ENCODE peak calls at places on chromosomes 5 and 9, in six cellular contexts. K is PC-3, S is fibroblast of mammary gland, E is fibroblast of lung, R is colonic mucosa, P is transverse colon. T is an unnamed sample.

GRCh38 chr5:59034498-59035186 is 451.8 kb downstream of the RAB3C start:
- DNase-seq in K (peak), S (peak), E (peak), R (no peak), P (no peak), T (peak)

GRCh38 chr5:107990881-107991810 is 320.4 kb upstream of the EFNA5 start:
- DNase-seq in K (no peak), S (no peak), E (no peak), R (no peak), P (no peak), T (no peak)

GRCh38 chr9:111969061-111969460 is 72.4 kb downstream of the UGCG start:
- DNase-seq in K (no peak), S (peak), E (peak), R (no peak), P (no peak), T (peak)

GRCh38 chr9:14303526-14303925 is 10.4 kb downstream of the NFIB start:
- DNase-seq in K (no peak), S (no peak), E (no peak), R (no peak), P (no peak), T (no peak)

GRCh38 chr5:133714161-133714915 is 102.0 kb upstream of the FSTL4 start:
- DNase-seq in K (peak), S (peak), E (no peak), R (no peak), P (no peak), T (peak)

GRCh38 chr5:2805080-2805479 is 53.6 kb upstream of the IRX2 start:
- DNase-seq in K (peak), S (no peak), E (no peak), R (no peak), P (no peak), T (peak)

GRCh38 chr5:160363122-160363521 is 7.3 kb downstream of the C1QTNF2 start:
- DNase-seq in K (no peak), S (no peak), E (no peak), R (no peak), P (no peak), T (no peak)

GRCh38 chr5:33257807-33258491 is 182.8 kb upstream of the TARS1 start:
- DNase-seq in K (peak), S (peak), E (peak), R (no peak), P (no peak), T (peak)

GRCh38 chr5:52392321-52392720 is 395.4 kb upstream of the ITGA1 start:
- DNase-seq in K (no peak), S (no peak), E (no peak), R (no peak), P (no peak), T (no peak)

GRCh38 chr9:108761530-108762347 is 94.0 kb downstream of the ACTL7B start:
- DNase-seq in K (peak), S (peak), E (peak), R (peak), P (peak), T (peak)

GRCh38 chr5:7884491-7885273 is 15.7 kb downstream of the MTRR start:
- DNase-seq in K (no peak), S (no peak), E (no peak), R (no peak), P (no peak), T (no peak)

GRCh38 chr9:114051706-114052105 is 26.4 kb downstream of the AMBP start:
- DNase-seq in K (no peak), S (no peak), E (no peak), R (peak), P (no peak), T (no peak)

GRCh38 chr9:5582835-5583195 is 46.1 kb upstream of the RIC1 start:
- DNase-seq in K (no peak), S (peak), E (peak), R (no peak), P (no peak), T (peak)

GRCh38 chr9:99822596-99823391 is 1.1 kb downstream of the NR4A3 start:
- DNase-seq in K (peak), S (peak), E (peak), R (peak), P (peak), T (peak)

GRCh38 chr9:131738838-131739191 is 1.1 kb downstream of the RAPGEF1 start:
- DNase-seq in K (peak), S (no peak), E (no peak), R (peak), P (peak), T (no peak)

GRCh38 chr5:151718653-151719052 is 31.9 kb upstream of the SPARC start:
- DNase-seq in K (no peak), S (peak), E (peak), R (no peak), P (no peak), T (no peak)

GRCh38 chr5:57383093-57383861 is 99.3 kb downstream of the ACTBL2 start:
- DNase-seq in K (peak), S (peak), E (peak), R (peak), P (no peak), T (peak)

GRCh38 chr9:100027543-100027942 is 71.3 kb downstream of the ERP44 start:
- DNase-seq in K (no peak), S (no peak), E (no peak), R (no peak), P (no peak), T (no peak)

GRCh38 chr5:57452885-57453284 is 29.7 kb downstream of the ACTBL2 start:
- DNase-seq in K (no peak), S (no peak), E (peak), R (no peak), P (no peak), T (no peak)

GRCh38 chr9:4105183-4105582 is 194.7 kb downstream of the GLIS3 start:
- DNase-seq in K (no peak), S (no peak), E (no peak), R (no peak), P (no peak), T (peak)

GRCh38 chr5:28766565-28767158 is 1728.3 kb upstream of the CDH9 start:
- DNase-seq in K (peak), S (peak), E (peak), R (no peak), P (no peak), T (peak)

DNA sequence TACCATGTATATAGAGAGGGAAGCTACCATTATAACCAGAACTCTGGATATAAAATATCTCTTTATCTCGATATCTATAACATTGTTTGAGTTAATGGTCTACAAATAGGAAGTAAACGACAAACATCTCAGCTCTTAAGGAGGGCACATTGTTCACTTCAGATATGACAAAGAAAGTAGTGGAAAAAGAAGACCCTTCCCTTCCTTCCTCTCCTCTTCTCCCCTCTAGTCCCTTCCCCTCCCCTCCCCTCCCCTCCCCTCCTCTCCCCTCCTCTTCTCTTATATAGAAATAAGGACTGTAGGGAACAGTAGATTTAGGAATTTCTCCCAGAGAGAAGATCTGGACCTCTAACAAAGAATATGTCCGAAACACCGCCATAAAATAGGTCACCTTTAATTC is 1731.9 kb upstream of the CDH9 start:
- DNase-seq in K (no peak), S (no peak), E (no peak), R (no peak), P (no peak), T (no peak)
- H3K4me3 ChIP-seq in K (no peak), S (no peak), E (no peak), R (no peak), P (no peak), T (no peak)

GRCh38 chr9:123960965-123961364 is 31.0 kb upstream of the DENND1A start:
- DNase-seq in K (no peak), S (no peak), E (no peak), R (no peak), P (no peak), T (no peak)

GRCh38 chr9:123957731-123958130 is 27.8 kb upstream of the DENND1A start:
- DNase-seq in K (no peak), S (peak), E (no peak), R (no peak), P (no peak), T (peak)

GRCh38 chr9:123959787-123960186 is 29.9 kb upstream of the DENND1A start:
- DNase-seq in K (no peak), S (peak), E (no peak), R (no peak), P (no peak), T (no peak)

GRCh38 chr9:123957168-123957721 is 27.3 kb upstream of the DENND1A start:
- DNase-seq in K (peak), S (peak), E (no peak), R (no peak), P (no peak), T (peak)

GRCh38 chr9:123960366-123960765 is 30.4 kb upstream of the DENND1A start:
- DNase-seq in K (no peak), S (no peak), E (no peak), R (no peak), P (no peak), T (no peak)
- TF ChIP-seq CTCF in K (peak), S (peak), E (no peak), R (no peak), P (no peak), T (no peak)

GRCh38 chr5:139344177-139344576 is 2.5 kb downstream of the PAIP2 start:
- DNase-seq in K (no peak), S (no peak), E (no peak), R (no peak), P (no peak), T (no peak)
- H3K4me3 ChIP-seq in K (peak), S (no peak), E (no peak), R (no peak), P (no peak), T (no peak)

GRCh38 chr9:73199886-73200285 is 48.2 kb downstream of the ANXA1 start:
- DNase-seq in K (peak), S (no peak), E (peak), R (no peak), P (no peak), T (peak)
- TF ChIP-seq CTCF in K (peak), S (peak), E (peak), R (no peak), P (no peak), T (peak)

GRCh38 chr9:27865031-27865438 is 291.8 kb upstream of the C9orf72 start:
- DNase-seq in K (peak), S (peak), E (peak), R (no peak), P (no peak), T (peak)
- H3K4me3 ChIP-seq in K (no peak), S (no peak), E (no peak), R (no peak), P (no peak), T (no peak)

GRCh38 chr5:50320131-50320749 is 120.8 kb downstream of the EMB start:
- DNase-seq in K (peak), S (no peak), E (no peak), R (no peak), P (no peak), T (peak)
- TF ChIP-seq CTCF in K (peak), S (peak), E (peak), R (no peak), P (no peak), T (peak)

DNA sequence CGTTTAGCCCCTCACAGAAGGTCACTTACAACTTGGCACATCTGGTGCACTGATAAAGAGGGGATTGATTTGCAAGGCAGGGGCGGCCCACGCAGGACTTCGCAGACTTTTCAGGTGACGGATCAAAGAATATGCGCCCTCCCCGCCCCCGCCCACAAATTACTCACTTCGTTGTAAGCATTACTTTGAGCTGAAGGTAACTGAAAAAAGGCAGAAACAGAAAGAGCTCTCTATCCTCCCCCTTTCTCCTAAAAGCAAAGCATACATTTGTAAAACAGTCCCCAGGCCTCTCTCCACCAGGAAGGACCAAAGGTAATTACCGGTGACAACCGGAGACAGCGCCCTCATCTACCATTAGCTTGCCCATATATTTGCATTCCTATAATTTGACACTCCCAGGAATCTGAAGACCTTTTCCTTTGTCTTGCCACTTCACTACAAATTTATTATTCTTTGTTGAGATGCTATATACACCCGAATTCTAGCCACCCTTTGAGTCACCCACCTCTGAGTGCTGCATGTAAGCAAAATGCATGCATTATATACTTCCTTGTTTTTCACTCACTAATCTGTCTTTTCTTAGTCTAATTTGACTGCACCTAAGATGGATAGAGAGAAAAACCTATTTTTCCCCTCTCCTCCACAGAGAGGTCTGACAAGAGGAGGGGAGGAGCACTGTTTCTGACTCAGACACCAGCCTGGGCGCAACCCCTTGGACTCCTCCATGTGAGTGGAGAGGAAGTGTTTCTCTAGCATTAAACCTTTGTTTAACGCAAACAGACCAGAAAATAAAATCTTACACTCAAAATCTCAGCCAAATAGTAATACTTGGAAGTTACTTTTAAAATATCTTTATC is 74.7 kb upstream of the SPIN1 start:
- DNase-seq in K (no peak), S (no peak), E (no peak), R (no peak), P (no peak), T (no peak)
- H3K4me3 ChIP-seq in K (no peak), S (no peak), E (no peak), R (no peak), P (no peak), T (no peak)

DNA sequence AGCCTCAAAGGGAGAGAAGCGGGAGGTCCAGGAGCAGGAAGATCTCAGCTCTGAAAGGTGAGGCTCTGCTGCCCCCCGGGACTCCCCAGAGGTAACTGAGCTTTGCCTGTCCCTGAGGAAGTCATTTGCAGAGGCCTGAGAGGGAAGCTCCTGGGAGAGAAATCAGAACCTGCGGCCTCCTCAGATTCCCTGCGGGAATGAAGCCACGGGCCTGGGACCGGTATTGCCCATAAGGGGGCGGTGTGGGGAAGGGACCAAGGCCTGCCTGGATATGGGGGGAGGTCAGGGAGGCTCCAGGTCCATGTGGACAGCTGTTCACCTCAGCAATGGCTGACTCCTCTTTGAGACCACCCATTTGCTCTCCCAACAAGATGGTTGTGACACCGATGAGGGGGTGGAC is 1.3 kb downstream of the SPATA31E1 start:
- DNase-seq in K (no peak), S (no peak), E (no peak), R (peak), P (no peak), T (no peak)
- TF ChIP-seq CTCF in K (peak), S (peak), E (no peak), R (peak), P (no peak), T (no peak)

DNA sequence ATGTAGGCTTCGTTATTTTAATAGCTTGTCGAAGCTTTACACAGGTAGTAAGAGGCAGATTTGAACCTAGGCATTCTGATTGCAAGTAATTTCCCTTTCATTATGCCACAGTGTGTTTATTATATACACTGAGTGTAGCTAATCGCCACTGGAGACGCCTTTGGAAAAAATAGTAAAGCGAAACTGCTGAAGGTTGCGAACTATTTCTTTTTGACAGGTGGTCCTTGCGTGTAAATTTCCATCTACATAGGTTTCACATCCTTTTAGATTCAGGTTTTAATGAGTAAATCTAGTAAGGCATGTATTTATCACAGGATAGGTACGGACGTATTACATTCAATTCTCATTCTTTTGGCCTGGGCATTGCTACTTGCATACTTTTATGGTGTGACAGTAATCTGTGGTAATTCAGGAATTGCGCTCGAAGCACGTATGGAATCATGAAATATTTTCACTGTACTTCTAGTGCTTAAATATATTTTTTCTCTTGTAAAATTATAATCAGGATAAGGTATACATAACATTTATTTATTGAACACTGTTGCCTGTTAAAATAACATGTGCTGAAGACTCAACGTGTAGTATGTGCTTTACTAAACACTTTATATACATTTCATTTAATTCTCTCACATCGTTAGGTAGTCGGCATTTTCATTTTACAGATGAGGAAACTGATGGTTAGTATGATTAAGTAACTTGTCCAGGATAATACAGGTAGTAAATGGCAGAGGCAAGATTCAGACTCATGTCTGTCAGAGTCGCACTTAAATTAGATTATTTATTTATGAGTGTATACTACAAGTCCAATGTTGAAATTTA is 1.8 kb downstream of the MARCHF6 start:
- DNase-seq in K (peak), S (peak), E (peak), R (no peak), P (no peak), T (peak)
- H3K4me3 ChIP-seq in K (peak), S (peak), E (peak), R (peak), P (peak), T (peak)

DNA sequence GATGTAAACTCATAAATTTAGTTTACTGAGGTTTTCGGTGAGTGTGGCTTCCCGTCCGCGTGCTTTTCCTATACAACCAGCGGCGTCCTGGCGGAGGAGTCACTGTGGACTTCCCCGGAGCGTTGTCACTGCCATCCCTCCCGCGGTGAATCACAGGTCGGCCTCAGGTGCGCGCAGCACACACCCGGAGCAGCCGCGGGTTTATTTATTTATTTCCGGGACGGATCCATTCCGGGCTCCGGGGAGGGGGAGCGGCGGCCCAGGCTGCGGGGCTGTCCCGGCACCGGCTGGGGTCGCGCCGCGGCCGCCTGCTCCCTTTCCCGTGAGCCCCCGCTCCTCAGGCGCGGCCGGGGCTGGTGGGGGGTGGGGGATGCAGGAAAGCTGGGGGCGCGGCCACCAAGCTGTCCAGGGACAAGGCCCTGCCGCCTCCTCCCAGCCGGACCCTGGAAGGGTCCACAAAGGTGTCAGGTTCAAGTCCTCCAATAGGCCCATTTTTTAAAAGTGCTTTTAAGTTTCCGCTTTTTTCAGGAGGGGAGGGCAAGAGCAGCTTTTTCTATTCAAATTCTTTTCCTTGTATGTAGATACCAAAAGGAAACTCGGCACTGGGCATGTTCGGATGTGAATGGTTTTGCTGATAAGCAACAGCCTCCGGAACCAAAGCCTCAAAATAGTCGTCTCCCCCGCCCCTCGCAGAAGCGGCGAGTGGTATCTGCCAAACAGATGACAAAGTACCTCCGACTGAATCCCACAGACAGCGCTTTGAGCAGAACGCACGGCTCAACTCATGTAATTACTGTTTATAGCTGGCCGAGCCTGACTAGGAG is 192.5 kb downstream of the CD180 start:
- DNase-seq in K (peak), S (peak), E (peak), R (peak), P (peak), T (peak)
- TF ChIP-seq CTCF in K (no peak), S (no peak), E (no peak), R (no peak), P (peak), T (no peak)